ENCODE peak calls at places on chromosomes 2 and 18, in four cellular contexts. V, K, D and E are unnamed samples.

GRCh38 chr2:30691948-30692828 is 115.1 kb downstream of the CAPN13 start:
- DNase-seq in V (no peak), K (no peak), D (no peak), E (peak)

GRCh38 chr18:36635414-36636096 is 193.2 kb downstream of the TPGS2 start:
- DNase-seq in D (no peak), K (no peak), V (no peak), E (no peak)

GRCh38 chr2:53630001-53630606 is 137.5 kb upstream of the CHAC2 start:
- DNase-seq in D (no peak), V (no peak), K (no peak), E (peak)

GRCh38 chr18:55287935-55288868 is 299.8 kb downstream of the TCF4 start:
- DNase-seq in D (no peak), V (no peak), K (no peak), E (no peak)

GRCh38 chr18:62976227-62976626 is 260.9 kb downstream of the PHLPP1 start:
- DNase-seq in D (no peak), K (no peak), V (no peak), E (no peak)

GRCh38 chr2:43387092-43388062 is 161.0 kb upstream of the ZFP36L2 start:
- DNase-seq in V (no peak), D (peak), K (no peak), E (peak)

GRCh38 chr2:20145497-20146193 is 79.3 kb downstream of the SDC1 start:
- DNase-seq in D (no peak), V (no peak), K (no peak), E (no peak)

GRCh38 chr2:2320486-2321249 is 10.4 kb downstream of the MYT1L start:
- DNase-seq in V (no peak), D (no peak), K (no peak), E (no peak)

GRCh38 chr18:40041951-40042350 is 1913.1 kb upstream of the PIK3C3 start:
- DNase-seq in K (no peak), V (no peak), D (no peak), E (no peak)

GRCh38 chr2:210752532-210752931 is 196.1 kb downstream of the CPS1 start:
- DNase-seq in V (no peak), D (no peak), K (no peak), E (no peak)

GRCh38 chr2:205689837-205690236 is 7.5 kb downstream of the NRP2 start:
- DNase-seq in V (no peak), D (no peak), K (no peak), E (no peak)

GRCh38 chr2:159356053-159356554 is 69.6 kb upstream of the WDSUB1 start:
- DNase-seq in V (no peak), D (no peak), K (no peak), E (no peak)

GRCh38 chr18:10518595-10519273 is 7.1 kb upstream of the NAPG start:
- DNase-seq in D (peak), V (no peak), K (no peak), E (peak)

GRCh38 chr2:230938516-230939065 is 13.5 kb upstream of the GPR55 start:
- DNase-seq in V (no peak), K (no peak), D (no peak), E (no peak)

GRCh38 chr2:38935568-38936172 is 46.0 kb downstream of the ARHGEF33 start:
- DNase-seq in V (no peak), K (no peak), D (peak), E (peak)

GRCh38 chr2:241893265-241893664 is 23.7 kb downstream of the RTP5 start:
- DNase-seq in D (no peak), K (no peak), V (no peak), E (no peak)

GRCh38 chr2:161975062-161975812 is 98.8 kb downstream of the DPP4 start:
- DNase-seq in K (no peak), D (no peak), V (no peak), E (no peak)

GRCh38 chr2:172328103-172328835 is 99.1 kb upstream of the ITGA6 start:
- DNase-seq in D (peak), V (no peak), K (no peak), E (no peak)

GRCh38 chr2:66488946-66489345 is 54.0 kb downstream of the MEIS1 start:
- DNase-seq in D (no peak), V (no peak), K (no peak), E (no peak)

GRCh38 chr2:36911012-36911411 is 55.3 kb downstream of the STRN start:
- DNase-seq in V (no peak), K (no peak), D (no peak), E (no peak)